ENCODE peak calls at places on chromosomes 16 and 17, in seven cellular contexts. D, F, B, C, I, V and S are unnamed samples.

GRCh38 chr16:7605812-7606211 is 273.2 kb downstream of the RBFOX1 start:
- DNase-seq in B (no peak), V (no peak), C (no peak), F (no peak), D (no peak), I (no peak), S (no peak)

GRCh38 chr17:81272616-81273015 is 22.5 kb downstream of the SLC38A10 start:
- DNase-seq in V (no peak), F (no peak), D (no peak), C (no peak), I (no peak), B (no peak), S (no peak)

GRCh38 chr17:8155341-8156173 is 3.4 kb upstream of the PER1 start:
- DNase-seq in D (no peak), F (no peak), C (no peak), B (no peak), V (no peak), I (no peak), S (no peak)

GRCh38 chr16:49439676-49440075 is 66.1 kb downstream of the C16orf78 start:
- DNase-seq in D (no peak), F (no peak), I (no peak), V (no peak), C (no peak), B (no peak), S (no peak)

GRCh38 chr17:21095735-21096134 is 31.0 kb upstream of the DHRS7B start:
- DNase-seq in F (no peak), D (no peak), I (no peak), V (no peak), C (no peak), B (no peak), S (no peak)

GRCh38 chr17:74340470-74341023 is 14.5 kb downstream of the KIF19 start:
- DNase-seq in B (no peak), C (no peak), V (no peak), D (no peak), I (peak; percentile 69), F (peak; percentile 16), S (no peak)

GRCh38 chr16:12737563-12737962 is 66.1 kb downstream of the CPPED1 start:
- DNase-seq in C (no peak), D (no peak), I (no peak), B (no peak), V (no peak), F (no peak), S (no peak)

GRCh38 chr16:52451971-52452421 is 94.9 kb downstream of the TOX3 start:
- DNase-seq in F (peak; percentile 78), I (no peak), D (no peak), C (no peak), B (no peak), V (no peak), S (no peak)

GRCh38 chr17:18995220-18995619 is 9.3 kb downstream of the FAM83G start:
- DNase-seq in C (no peak), F (no peak), I (no peak), B (no peak), V (no peak), D (no peak), S (no peak)

GRCh38 chr16:65878347-65878746 is 488.1 kb upstream of the CDH5 start:
- DNase-seq in B (no peak), D (no peak), C (no peak), V (no peak), I (no peak), F (no peak), S (no peak)

GRCh38 chr17:32265192-32265895 is at the start of gene RHBDL3:
- DNase-seq in D (no peak), I (no peak), B (no peak), V (no peak), C (no peak), F (no peak), S (peak; percentile 27)

GRCh38 chr17:37766951-37767350 is 22.1 kb upstream of the HNF1B start:
- DNase-seq in I (no peak), D (no peak), V (no peak), F (peak; percentile 52), C (no peak), B (no peak), S (no peak)